ENCODE peak calls at places on chromosomes 16 and 17, in eight cellular contexts. One of them, this sample, is unnamed.
A peak's percentile ranks its signal among the peaks of the same experiment; 100 is the strongest.

GRCh38 chr17:17200311-17200710 is 5.8 kb downstream of the PLD6 start:
- DNase-seq in AG09309: no peak
- DNase-seq in psoas muscle: no peak
- DNase-seq in occipital lobe: no peak
- DNase-seq in neural progenitor cell: no peak
- DNase-seq in heart left ventricle: no peak
- DNase-seq in endothelial cell: no peak
- DNase-seq in HAP-1: no peak
- DNase-seq in this sample: no peak

GRCh38 chr17:5508855-5509254 is 22.5 kb downstream of the MIS12 start:
- DNase-seq in occipital lobe: no peak
- DNase-seq in HAP-1: no peak
- DNase-seq in neural progenitor cell: peak; percentile 86
- DNase-seq in endothelial cell: no peak
- DNase-seq in AG09309: no peak
- DNase-seq in psoas muscle: no peak
- DNase-seq in heart left ventricle: no peak
- DNase-seq in this sample: no peak

GRCh38 chr17:82915010-82915696 is 75.3 kb upstream of the ZNF750 start:
- DNase-seq in AG09309: no peak
- DNase-seq in HAP-1: no peak
- DNase-seq in endothelial cell: no peak
- DNase-seq in occipital lobe: no peak
- DNase-seq in neural progenitor cell: no peak
- DNase-seq in heart left ventricle: no peak
- DNase-seq in psoas muscle: no peak
- DNase-seq in this sample: no peak

GRCh38 chr16:58448890-58449289 is 51.1 kb upstream of the NDRG4 start:
- DNase-seq in occipital lobe: no peak
- DNase-seq in AG09309: no peak
- DNase-seq in neural progenitor cell: no peak
- DNase-seq in HAP-1: no peak
- DNase-seq in psoas muscle: no peak
- DNase-seq in endothelial cell: no peak
- DNase-seq in heart left ventricle: no peak
- DNase-seq in this sample: no peak

GRCh38 chr16:14600164-14600563 is 29.9 kb downstream of the PARN start:
- DNase-seq in HAP-1: no peak
- DNase-seq in AG09309: no peak
- DNase-seq in heart left ventricle: no peak
- DNase-seq in neural progenitor cell: peak; percentile 34
- DNase-seq in occipital lobe: no peak
- DNase-seq in endothelial cell: no peak
- DNase-seq in psoas muscle: no peak
- DNase-seq in this sample: peak; percentile 18

GRCh38 chr17:13736915-13737314 is 135.2 kb upstream of the HS3ST3A1 start:
- DNase-seq in endothelial cell: no peak
- DNase-seq in AG09309: peak; percentile 73
- DNase-seq in neural progenitor cell: no peak
- DNase-seq in HAP-1: no peak
- DNase-seq in heart left ventricle: no peak
- DNase-seq in psoas muscle: no peak
- DNase-seq in occipital lobe: no peak
- DNase-seq in this sample: no peak

GRCh38 chr17:77693776-77694175 is 264.7 kb upstream of the TNRC6C start:
- DNase-seq in occipital lobe: no peak
- DNase-seq in HAP-1: no peak
- DNase-seq in heart left ventricle: no peak
- DNase-seq in endothelial cell: no peak
- DNase-seq in neural progenitor cell: no peak
- DNase-seq in psoas muscle: no peak
- DNase-seq in AG09309: no peak
- DNase-seq in this sample: no peak

GRCh38 chr17:48330386-48330785 is 99.6 kb downstream of the SKAP1 start:
- DNase-seq in AG09309: no peak
- DNase-seq in heart left ventricle: no peak
- DNase-seq in HAP-1: no peak
- DNase-seq in endothelial cell: no peak
- DNase-seq in psoas muscle: no peak
- DNase-seq in neural progenitor cell: no peak
- DNase-seq in occipital lobe: no peak
- DNase-seq in this sample: no peak

GRCh38 chr17:69150333-69150732 is 8.6 kb upstream of the ABCA6 start:
- DNase-seq in AG09309: no peak
- DNase-seq in occipital lobe: no peak
- DNase-seq in heart left ventricle: no peak
- DNase-seq in endothelial cell: no peak
- DNase-seq in psoas muscle: no peak
- DNase-seq in neural progenitor cell: no peak
- DNase-seq in HAP-1: no peak
- DNase-seq in this sample: no peak

GRCh38 chr17:64357191-64357981 is 33.3 kb downstream of the PECAM1 start:
- DNase-seq in AG09309: peak; percentile 99
- DNase-seq in endothelial cell: no peak
- DNase-seq in neural progenitor cell: no peak
- DNase-seq in heart left ventricle: peak; percentile 75
- DNase-seq in occipital lobe: peak; percentile 60
- DNase-seq in HAP-1: no peak
- DNase-seq in psoas muscle: peak; percentile 69
- DNase-seq in this sample: no peak

GRCh38 chr16:54821731-54822130 is 108.9 kb upstream of the IRX5 start:
- DNase-seq in HAP-1: no peak
- DNase-seq in endothelial cell: no peak
- DNase-seq in occipital lobe: no peak
- DNase-seq in heart left ventricle: no peak
- DNase-seq in AG09309: no peak
- DNase-seq in psoas muscle: no peak
- DNase-seq in neural progenitor cell: no peak
- DNase-seq in this sample: no peak

GRCh38 chr17:72346306-72346705 is 225.5 kb downstream of the SOX9 start:
- DNase-seq in neural progenitor cell: no peak
- DNase-seq in HAP-1: no peak
- DNase-seq in occipital lobe: no peak
- DNase-seq in psoas muscle: no peak
- DNase-seq in endothelial cell: no peak
- DNase-seq in heart left ventricle: no peak
- DNase-seq in AG09309: no peak
- DNase-seq in this sample: no peak

GRCh38 chr17:6749519-6749918 is 6.3 kb upstream of the XAF1 start:
- DNase-seq in neural progenitor cell: no peak
- DNase-seq in occipital lobe: no peak
- DNase-seq in AG09309: no peak
- DNase-seq in psoas muscle: no peak
- DNase-seq in heart left ventricle: no peak
- DNase-seq in endothelial cell: no peak
- DNase-seq in HAP-1: no peak
- DNase-seq in this sample: no peak

GRCh38 chr16:27867122-27868110 is 196.1 kb downstream of the GSG1L start:
- DNase-seq in heart left ventricle: peak; percentile 50
- DNase-seq in occipital lobe: peak; percentile 21
- DNase-seq in HAP-1: peak; percentile 93
- DNase-seq in neural progenitor cell: peak; percentile 88
- DNase-seq in endothelial cell: peak; percentile 77
- DNase-seq in AG09309: peak; percentile 5
- DNase-seq in psoas muscle: peak; percentile 48
- DNase-seq in this sample: peak; percentile 84

GRCh38 chr17:42107597-42108576 is 4.6 kb downstream of the DHX58 start:
- DNase-seq in heart left ventricle: peak; percentile 80
- DNase-seq in occipital lobe: peak; percentile 68
- DNase-seq in psoas muscle: peak; percentile 78
- DNase-seq in HAP-1: peak; percentile 88
- DNase-seq in neural progenitor cell: peak; percentile 97
- DNase-seq in endothelial cell: peak; percentile 87
- DNase-seq in AG09309: no peak
- DNase-seq in this sample: peak; percentile 81

GRCh38 chr17:11986939-11987329 is 10.3 kb downstream of the ZNF18 start:
- DNase-seq in occipital lobe: no peak
- DNase-seq in endothelial cell: no peak
- DNase-seq in AG09309: no peak
- DNase-seq in HAP-1: no peak
- DNase-seq in psoas muscle: no peak
- DNase-seq in neural progenitor cell: peak; percentile 56
- DNase-seq in heart left ventricle: no peak
- DNase-seq in this sample: peak; percentile 22

GRCh38 chr17:31510273-31511175 is 119.0 kb downstream of the RAB11FIP4 start:
- DNase-seq in occipital lobe: peak; percentile 85
- DNase-seq in psoas muscle: no peak
- DNase-seq in neural progenitor cell: no peak
- DNase-seq in endothelial cell: no peak
- DNase-seq in heart left ventricle: peak; percentile 86
- DNase-seq in AG09309: no peak
- DNase-seq in HAP-1: no peak
- DNase-seq in this sample: no peak

GRCh38 chr17:65013613-65014391 is 42.7 kb downstream of the GNA13 start:
- DNase-seq in endothelial cell: no peak
- DNase-seq in occipital lobe: no peak
- DNase-seq in neural progenitor cell: no peak
- DNase-seq in HAP-1: no peak
- DNase-seq in heart left ventricle: no peak
- DNase-seq in AG09309: peak; percentile 74
- DNase-seq in psoas muscle: no peak
- DNase-seq in this sample: no peak

GRCh38 chr17:19939993-19940721 is 37.5 kb downstream of the AKAP10 start:
- DNase-seq in neural progenitor cell: no peak
- DNase-seq in psoas muscle: no peak
- DNase-seq in heart left ventricle: no peak
- DNase-seq in occipital lobe: no peak
- DNase-seq in AG09309: no peak
- DNase-seq in endothelial cell: no peak
- DNase-seq in HAP-1: no peak
- DNase-seq in this sample: no peak

This sample was measured in NT2/D1.